ENCODE peak calls at places on chromosomes 4 and X, in eight cellular contexts. S, X, D, E, Y, Z, O and P are unnamed samples.

GRCh38 chrX:68488657-68489056 is 10.2 kb upstream of the YIPF6 start:
- DNase-seq in S (no peak), X (no peak), D (no peak), E (no peak), Y (no peak), Z (no peak), O (no peak), P (no peak)

GRCh38 chrX:115388879-115389278 is 99.4 kb downstream of the LUZP4 start:
- DNase-seq in S (no peak), X (no peak), D (no peak), E (no peak), Y (no peak), Z (no peak), O (no peak), P (no peak)

GRCh38 chr4:54872246-54872645 is 214.5 kb downstream of the KIT start:
- DNase-seq in S (no peak), X (no peak), D (no peak), E (no peak), Y (no peak), Z (no peak), O (no peak), P (no peak)

GRCh38 chrX:37755073-37755472 is 24.8 kb upstream of the CYBB start:
- DNase-seq in S (no peak), X (no peak), D (no peak), E (no peak), Y (no peak), Z (no peak), O (no peak), P (no peak)

GRCh38 chr4:77600521-77601451 is 4.8 kb upstream of the CXCL13 start:
- DNase-seq in S (peak), X (peak), D (no peak), E (no peak), Y (peak), Z (no peak), O (peak), P (peak)

GRCh38 chr4:65370709-65371108 is 299.6 kb downstream of the EPHA5 start:
- DNase-seq in S (no peak), X (no peak), D (no peak), E (no peak), Y (no peak), Z (no peak), O (no peak), P (no peak)

GRCh38 chr4:3851881-3852280 is 85.7 kb downstream of the ADRA2C start:
- DNase-seq in S (no peak), X (no peak), D (no peak), E (no peak), Y (no peak), Z (no peak), O (no peak), P (no peak)

GRCh38 chr4:124105212-124105611 is 607.3 kb downstream of the ANKRD50 start:
- DNase-seq in S (no peak), X (no peak), D (no peak), E (no peak), Y (no peak), Z (no peak), O (no peak), P (no peak)

GRCh38 chr4:168475745-168476144 is 4.5 kb downstream of the DDX60L start:
- DNase-seq in S (no peak), X (no peak), D (no peak), E (no peak), Y (peak), Z (no peak), O (no peak), P (peak)

GRCh38 chrX:53686151-53686885 is at the start of gene HUWE1:
- DNase-seq in S (peak), X (peak), D (peak), E (peak), Y (peak), Z (peak), O (peak), P (peak)

GRCh38 chrX:2967998-2968909 is 38.1 kb upstream of the ARSH start:
- DNase-seq in S (no peak), X (no peak), D (no peak), E (peak), Y (no peak), Z (no peak), O (peak), P (no peak)

GRCh38 chrX:118373538-118373937 is 27.6 kb downstream of the WDR44 start:
- DNase-seq in S (no peak), X (peak), D (no peak), E (no peak), Y (peak), Z (no peak), O (no peak), P (no peak)

GRCh38 chr4:156290811-156291210 is 337.1 kb upstream of the CTSO start:
- DNase-seq in S (no peak), X (no peak), D (no peak), E (no peak), Y (no peak), Z (no peak), O (no peak), P (no peak)

GRCh38 chrX:25028726-25029125 is 13.0 kb upstream of the ARX start:
- DNase-seq in S (no peak), X (no peak), D (no peak), E (no peak), Y (no peak), Z (no peak), O (no peak), P (no peak)

GRCh38 chrX:1336331-1337143 is at the start of gene IL3RA:
- DNase-seq in S (no peak), X (no peak), D (no peak), E (no peak), Y (peak), Z (no peak), O (no peak), P (no peak)

GRCh38 chr4:112284166-112284565 is 1.5 kb downstream of the TIFA start:
- DNase-seq in S (no peak), X (no peak), D (no peak), E (no peak), Y (no peak), Z (no peak), O (no peak), P (no peak)